ENCODE peak calls at places on chromosomes 16 and 17, in eight cellular contexts. B is A549, E is gastrocnemius medialis, J is heart left ventricle, F is pancreas, A is foreskin keratinocyte, L is Caco-2, Q is PC-3. H is an unnamed sample.

GRCh38 chr17:39069114-39069756 is 82.2 kb downstream of the PLXDC1 start:
- DNase-seq in J (no peak), L (peak; percentile 34), A (no peak), Q (peak; percentile 40), E (no peak), B (peak; percentile 58), F (no peak), H (no peak)

GRCh38 chr17:44871546-44871945 is 23.9 kb downstream of the HIGD1B start:
- DNase-seq in A (no peak), L (no peak), Q (no peak), J (no peak), B (no peak), E (no peak), F (peak; percentile 24), H (no peak)

GRCh38 chr17:1644493-1645206 is 882 bp downstream of the SCARF1 start:
- DNase-seq in B (no peak), Q (peak; percentile 55), A (peak; percentile 29), J (peak; percentile 40), L (no peak), F (no peak), E (no peak), H (no peak)

GRCh38 chr16:18072161-18072560 is 264.4 kb downstream of the NPIPA8 start:
- DNase-seq in J (no peak), B (no peak), F (no peak), L (no peak), E (no peak), A (no peak), Q (no peak), H (no peak)

GRCh38 chr17:44599298-44600175 is 42.3 kb downstream of the FZD2 start:
- DNase-seq in A (no peak), L (peak; percentile 40), F (no peak), J (no peak), E (no peak), Q (peak; percentile 94), B (peak; percentile 93), H (no peak)

GRCh38 chr17:82933911-82934310 is 94.1 kb upstream of the ZNF750 start:
- DNase-seq in A (no peak), F (no peak), E (peak; percentile 1), Q (no peak), L (no peak), B (no peak), J (no peak), H (peak; percentile 4)

GRCh38 chr17:38338053-38338452 is 5.7 kb downstream of the GPR179 start:
- DNase-seq in A (no peak), B (no peak), Q (no peak), L (no peak), E (no peak), F (no peak), J (no peak), H (no peak)

GRCh38 chr16:27245276-27246231 is 23.0 kb downstream of the NSMCE1 start:
- DNase-seq in Q (peak; percentile 83), L (no peak), A (no peak), E (no peak), B (peak; percentile 90), J (peak; percentile 56), F (no peak), H (peak; percentile 82)

GRCh38 chr17:50690887-50691549 is 16.7 kb downstream of the ANKRD40 start:
- DNase-seq in L (no peak), B (peak; percentile 20), Q (no peak), F (no peak), J (no peak), A (no peak), E (no peak), H (no peak)
- H3K4me1 ChIP-seq in L (peaks cover 92% of the 10 kb centered on the region), B (peaks cover 98% of the 10 kb centered on the region), Q (peaks cover 86% of the 10 kb centered on the region), F (peaks cover 87% of the 10 kb centered on the region), J (peaks cover 6% of the 10 kb centered on the region), A (peaks cover 5% of the 10 kb centered on the region), E (peaks cover 11% of the 10 kb centered on the region), H (peaks cover 14% of the 10 kb centered on the region)

GRCh38 chr16:14565688-14566025 is 64.4 kb downstream of the PARN start:
- DNase-seq in A (no peak), Q (no peak), L (no peak), F (no peak), B (no peak), J (no peak), E (no peak), H (no peak)

GRCh38 chr16:14560523-14560922 is 69.5 kb downstream of the PARN start:
- DNase-seq in J (no peak), E (no peak), L (no peak), F (no peak), A (no peak), Q (no peak), B (no peak), H (no peak)

GRCh38 chr16:14564881-14565687 is 65.0 kb downstream of the PARN start:
- DNase-seq in Q (peak; percentile 65), B (peak; percentile 46), E (no peak), L (no peak), A (no peak), F (no peak), J (no peak), H (no peak)

GRCh38 chr16:14564323-14564722 is 65.7 kb downstream of the PARN start:
- DNase-seq in L (no peak), Q (peak; percentile 68), E (no peak), B (peak; percentile 29), F (no peak), A (peak; percentile 27), J (no peak), H (no peak)

GRCh38 chr16:14562691-14563491 is 67.2 kb downstream of the PARN start:
- DNase-seq in L (peak; percentile 67), B (peak; percentile 73), A (peak; percentile 87), J (peak; percentile 54), Q (no peak), E (no peak), F (no peak), H (peak; percentile 51)
- TF ChIP-seq CTCF in L (peak; percentile 12), B (no peak), A (peak; percentile 55), J (no peak), Q (no peak), E (no peak), F (no peak), H (peak; percentile 8)

GRCh38 chr16:71900336-71900735 is 5.0 kb downstream of the IST1 start:
- DNase-seq in E (no peak), L (no peak), F (no peak), J (no peak), Q (no peak), B (no peak), A (no peak), H (no peak)
- H3K4me1 ChIP-seq in E (peaks cover 28% of the 10 kb centered on the region), L (no peaks in the 10 kb centered on the region), F (peaks cover 25% of the 10 kb centered on the region), J (peaks cover 14% of the 10 kb centered on the region), Q (peaks cover 9% of the 10 kb centered on the region), B (peaks cover 25% of the 10 kb centered on the region), A (peaks cover 6% of the 10 kb centered on the region), H (peaks cover 40% of the 10 kb centered on the region)

GRCh38 chr16:1135459-1135825 is 17.5 kb upstream of the CACNA1H start:
- DNase-seq in J (no peak), Q (no peak), L (no peak), B (no peak), F (no peak), A (no peak), E (no peak), H (no peak)
- TF ChIP-seq CTCF in J (no peak), Q (no peak), L (no peak), B (no peak), F (no peak), A (no peak), E (no peak), H (no peak)

GRCh38 chr16:70478169-70478568 is 23.8 kb downstream of the FCSK start:
- DNase-seq in B (no peak), A (no peak), J (no peak), E (no peak), F (no peak), L (no peak), Q (no peak), H (no peak)
- H3K4me1 ChIP-seq in B (peaks cover 17% of the 10 kb centered on the region), A (peaks cover 20% of the 10 kb centered on the region), J (peaks cover 10% of the 10 kb centered on the region), E (peaks cover 18% of the 10 kb centered on the region), F (peaks cover 3% of the 10 kb centered on the region), L (peaks cover 8% of the 10 kb centered on the region), Q (peaks cover 31% of the 10 kb centered on the region), H (peaks cover 25% of the 10 kb centered on the region)

GRCh38 chr17:13597723-13598347 is 3.9 kb downstream of the HS3ST3A1 start:
- DNase-seq in J (peak; percentile 27), L (peak; percentile 5), F (no peak), Q (peak; percentile 78), B (peak; percentile 59), A (no peak), E (no peak), H (no peak)
- TF ChIP-seq CTCF in J (peak; percentile 55), L (peak; percentile 42), F (no peak), Q (peak; percentile 94), B (peak; percentile 87), A (peak; percentile 75), E (no peak), H (peak; percentile 56)